ENCODE peak calls at places on chromosomes 12 and 14, in four cellular contexts. A is HepG2, T is endothelial cell of umbilical vein, V is mammary epithelial cell. H is an unnamed sample.
A peak's percentile ranks its signal among the peaks of the same experiment; 100 is the strongest.

GRCh38 chr14:103232831-103233319 is 101.2 kb upstream of the EIF5 start:
- DNase-seq in A (no peak), T (no peak), V (no peak), H (no peak)

GRCh38 chr14:95533391-95533821 is 1.4 kb upstream of the GLRX5 start:
- DNase-seq in A (peak; percentile 21), T (peak; percentile 67), V (no peak), H (peak; percentile 27)

GRCh38 chr12:52415870-52416750 is 10.0 kb upstream of the KRT82 start:
- DNase-seq in A (no peak), T (no peak), V (peak; percentile 96), H (no peak)

GRCh38 chr12:27595231-27595642 is 71.2 kb downstream of the PPFIBP1 start:
- DNase-seq in A (peak; percentile 10), T (peak; percentile 69), V (no peak), H (peak; percentile 82)

GRCh38 chr14:104291123-104292000 is 153.0 kb downstream of the KIF26A start:
- DNase-seq in A (no peak), T (no peak), V (no peak), H (peak; percentile 69)

GRCh38 chr12:106527356-106527755 is 55.4 kb upstream of the RFX4 start:
- DNase-seq in A (no peak), T (peak; percentile 16), V (no peak), H (no peak)

GRCh38 chr14:106691601-106692291 is 1165.4 kb downstream of the TMEM121 start:
- DNase-seq in A (peak; percentile 8), T (no peak), V (no peak), H (no peak)

GRCh38 chr14:64715628-64716412 is 11.6 kb downstream of the PLEKHG3 start:
- DNase-seq in A (no peak), T (no peak), V (peak; percentile 69), H (peak; percentile 65)

GRCh38 chr12:91204416-91204815 is 21.8 kb upstream of the DCN start:
- DNase-seq in A (no peak), T (no peak), V (no peak), H (no peak)

GRCh38 chr14:32379447-32379846 is 50.3 kb downstream of the AKAP6 start:
- DNase-seq in A (peak; percentile 49), T (no peak), V (no peak), H (no peak)

GRCh38 chr12:41277019-41277770 is 89.1 kb downstream of the PDZRN4 start:
- DNase-seq in A (peak; percentile 26), T (peak; percentile 41), V (peak; percentile 9), H (peak; percentile 69)

GRCh38 chr14:91425720-91426032 is 8.1 kb upstream of the CCDC88C start:
- DNase-seq in A (no peak), T (no peak), V (no peak), H (no peak)

GRCh38 chr12:104507672-104508071 is 50.9 kb downstream of the CHST11 start:
- DNase-seq in A (no peak), T (no peak), V (no peak), H (no peak)

GRCh38 chr14:66746316-66747006 is 238.5 kb downstream of the GPHN start:
- DNase-seq in A (peak; percentile 12), T (peak; percentile 70), V (peak; percentile 28), H (peak; percentile 39)

GRCh38 chr12:6380141-6381121 is 3.5 kb upstream of the LTBR start:
- DNase-seq in A (no peak), T (no peak), V (peak; percentile 25), H (peak; percentile 17)

GRCh38 chr12:109760930-109761630 is 47.5 kb downstream of the FAM222A start:
- DNase-seq in A (no peak), T (no peak), V (no peak), H (no peak)

GRCh38 chr12:12717586-12718381 is 616 bp downstream of the CDKN1B start:
- DNase-seq in A (no peak), T (peak; percentile 32), V (peak; percentile 37), H (peak; percentile 57)

DNA sequence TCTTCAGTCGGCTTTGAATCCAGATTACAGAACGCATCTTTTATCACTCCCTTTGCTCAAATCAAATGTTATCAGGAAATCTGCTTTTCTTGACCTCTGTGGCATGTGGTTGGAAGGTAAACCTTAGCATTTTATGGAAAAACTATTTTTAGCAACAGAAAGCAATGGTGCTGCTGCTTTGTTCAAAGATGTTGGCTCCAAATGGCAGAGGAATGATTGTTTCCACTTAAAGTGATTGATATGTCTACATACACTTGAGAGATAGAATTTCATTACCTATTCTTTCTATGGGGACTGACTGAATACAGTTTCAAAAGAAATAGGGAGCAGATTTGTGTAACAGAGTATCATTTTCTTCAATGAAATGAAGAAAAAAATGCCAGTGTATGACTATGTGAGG is 761.2 kb downstream of the NOVA1 start:
- DNase-seq in A (no peak), T (no peak), V (no peak), H (no peak)
- H4K20me1 ChIP-seq in A (no peaks in the 10 kb centered on the region), T (no peaks in the 10 kb centered on the region), V (no peaks in the 10 kb centered on the region), H (no peaks in the 10 kb centered on the region)

GRCh38 chr14:36161781-36162180 is 14.7 kb downstream of the PTCSC3 start:
- DNase-seq in A (no peak), T (no peak), V (no peak), H (no peak)

GRCh38 chr14:36167431-36167830 is 9.1 kb downstream of the PTCSC3 start:
- DNase-seq in A (no peak), T (no peak), V (no peak), H (peak; percentile 50)

GRCh38 chr14:36163451-36163850 is 13.1 kb downstream of the PTCSC3 start:
- DNase-seq in A (no peak), T (no peak), V (no peak), H (no peak)

GRCh38 chr14:36162267-36162666 is 14.3 kb downstream of the PTCSC3 start:
- DNase-seq in A (no peak), T (no peak), V (no peak), H (no peak)
- H2AFZ ChIP-seq in A (no peak overlapping the region), T (no peak overlapping the region), V (no peak overlapping the region), H (peak overlapping the region; percentile 92)

GRCh38 chr12:132967736-132968135 is 11.6 kb upstream of the ZNF605 start:
- DNase-seq in A (no peak), T (no peak), V (no peak), H (no peak)

GRCh38 chr12:132966676-132967415 is 10.7 kb upstream of the ZNF605 start:
- DNase-seq in A (no peak), T (no peak), V (no peak), H (no peak)

DNA sequence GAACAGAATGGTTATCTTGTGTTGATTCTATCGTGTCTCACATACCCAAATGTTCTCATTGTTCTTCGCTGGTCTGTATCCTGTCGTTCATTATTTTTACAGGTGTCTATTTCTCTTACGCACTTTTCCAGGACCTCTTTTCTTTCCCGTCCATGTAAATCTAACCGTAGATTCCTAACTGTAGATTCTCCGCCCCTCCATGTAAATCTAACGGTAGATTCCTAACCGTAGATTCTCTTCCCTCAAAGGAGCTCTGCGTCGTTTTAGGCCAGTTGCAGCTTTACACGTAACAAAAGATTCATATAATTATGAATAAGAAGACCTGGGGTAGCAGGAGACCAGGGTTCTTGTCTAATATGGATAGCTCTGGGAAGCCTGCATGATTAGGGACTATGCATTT is 9.7 kb upstream of the ZNF605 start:
- DNase-seq in A (no peak), T (no peak), V (no peak), H (no peak)
- H3K9me3 ChIP-seq in A (peaks cover 77% of the 10 kb centered on the region), T (no peaks in the 10 kb centered on the region), V (peaks cover 16% of the 10 kb centered on the region), H (no peaks in the 10 kb centered on the region)

DNA sequence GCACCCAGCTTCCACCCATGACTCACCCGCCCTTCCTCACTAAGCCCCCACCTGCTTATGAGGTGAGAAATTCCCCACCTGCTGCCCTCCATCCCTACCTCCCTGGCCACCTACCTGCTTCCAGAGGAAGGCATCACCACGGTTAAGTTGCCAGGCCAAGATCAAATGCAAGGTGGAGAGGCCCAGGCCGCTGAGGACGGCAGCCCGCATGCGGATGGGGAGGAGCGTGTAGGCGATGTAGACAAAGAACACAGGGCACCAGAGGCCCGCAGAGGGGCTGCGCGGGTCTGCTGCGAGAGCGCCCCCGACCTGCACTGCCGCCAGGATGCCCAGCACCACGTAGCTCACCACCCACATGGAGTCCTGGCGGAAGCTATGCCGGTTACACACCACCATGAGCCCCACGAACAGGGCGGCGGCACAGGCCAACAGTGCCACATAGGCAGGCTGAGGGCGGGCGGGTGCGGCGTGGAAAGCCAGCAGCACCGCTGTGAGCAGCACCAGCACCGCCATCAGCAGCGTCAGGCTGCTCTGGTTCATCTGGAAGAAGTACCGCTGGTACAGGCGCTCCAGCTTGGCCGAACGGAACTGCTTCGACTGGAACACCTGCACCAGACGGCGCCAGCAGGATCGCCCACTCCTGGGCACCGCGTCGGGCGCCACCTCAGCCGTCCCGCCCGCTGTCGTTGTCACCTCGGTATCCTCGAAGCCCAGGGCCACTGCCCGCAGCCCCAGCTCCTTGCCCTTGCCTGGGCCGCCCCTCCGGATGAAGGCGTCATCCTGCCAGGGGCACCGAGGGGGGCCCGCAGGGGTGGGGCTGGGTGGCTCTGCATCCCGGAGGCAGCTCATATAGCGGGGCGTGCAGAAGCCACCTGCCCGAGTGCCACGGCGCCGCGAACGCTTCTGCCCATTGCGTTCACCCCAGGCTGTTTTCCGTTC is 6.2 kb downstream of the ADCY6 start:
- DNase-seq in A (no peak), T (no peak), V (no peak), H (no peak)
- H4K20me1 ChIP-seq in A (no peaks in the 10 kb centered on the region), T (no peaks in the 10 kb centered on the region), V (peaks cover 1% of the 10 kb centered on the region), H (peaks cover 42% of the 10 kb centered on the region)

GRCh38 chr12:133192847-133193246 is 11.6 kb downstream of the ZNF268 start:
- DNase-seq in A (no peak), T (no peak), V (no peak), H (no peak)
- H2AFZ ChIP-seq in A (no peak overlapping the region), T (no peak overlapping the region), V (no peak overlapping the region), H (no peak overlapping the region)

GRCh38 chr12:56864318-56864717 is 69.9 kb downstream of the SDR9C7 start:
- DNase-seq in A (no peak), T (no peak), V (no peak), H (no peak)

GRCh38 chr12:56863789-56864188 is 70.4 kb downstream of the SDR9C7 start:
- DNase-seq in A (no peak), T (no peak), V (no peak), H (no peak)

GRCh38 chr12:56866493-56866892 is 67.7 kb downstream of the SDR9C7 start:
- DNase-seq in A (no peak), T (no peak), V (no peak), H (no peak)

GRCh38 chr12:56867216-56867615 is 67.0 kb downstream of the SDR9C7 start:
- DNase-seq in A (no peak), T (no peak), V (no peak), H (no peak)

GRCh38 chr12:56862264-56862663 is 71.9 kb downstream of the SDR9C7 start:
- DNase-seq in A (no peak), T (no peak), V (no peak), H (no peak)
- H3K9me3 ChIP-seq in A (peaks cover 54% of the 10 kb centered on the region), T (no peaks in the 10 kb centered on the region), V (peaks cover 33% of the 10 kb centered on the region), H (peaks cover 33% of the 10 kb centered on the region)

DNA sequence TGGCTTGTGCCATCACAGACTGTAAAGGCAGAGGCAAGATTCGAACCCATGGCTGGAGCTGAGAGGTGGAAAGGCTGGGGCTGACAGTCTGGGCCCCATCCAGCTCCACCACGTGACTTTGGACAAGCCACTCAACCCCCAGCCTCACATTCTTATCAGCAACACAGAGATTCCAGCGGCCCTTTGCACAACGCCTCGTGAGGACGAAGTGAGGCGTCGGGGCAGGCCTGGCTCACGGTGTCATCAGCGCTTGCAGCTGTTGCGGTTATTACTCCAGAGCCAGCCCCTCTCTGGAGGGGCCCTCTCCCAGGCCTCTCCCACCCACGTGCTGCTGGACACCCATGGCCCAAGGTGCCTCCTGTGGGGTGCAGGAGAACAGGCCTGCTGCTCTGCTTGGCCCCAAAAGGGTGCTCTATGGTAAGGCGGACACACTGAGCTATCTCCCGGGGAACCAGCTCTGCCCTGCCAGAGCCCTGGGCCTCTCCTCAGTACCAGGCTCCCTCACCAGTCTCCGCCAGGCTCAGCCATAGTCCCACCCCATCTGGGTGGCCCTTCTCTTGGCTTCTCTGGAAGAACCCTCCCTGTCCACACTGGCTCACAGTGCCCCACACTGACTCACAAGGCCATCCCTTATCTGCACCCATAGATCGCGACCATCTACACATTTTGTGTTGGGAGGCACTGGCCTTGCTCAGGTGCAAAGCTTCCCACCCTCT is 21.1 kb downstream of the CHGA start:
- DNase-seq in A (no peak), T (no peak), V (no peak), H (no peak)
- H4K20me1 ChIP-seq in A (no peaks in the 10 kb centered on the region), T (no peaks in the 10 kb centered on the region), V (no peaks in the 10 kb centered on the region), H (no peaks in the 10 kb centered on the region)